ENCODE peak calls at places on chromosomes 6 and 20, in ten cellular contexts. T is GM12892, R is HL-60, B is prostate gland, N is transverse colon, X is suprapubic skin, A is HCT116, Z is endothelial cell of umbilical vein, K is K562, G is H1. W is an unnamed sample.

GRCh38 chr20:11901127-11901526 is 16.6 kb upstream of the BTBD3 start:
- DNase-seq in R (no peak), B (no peak), A (no peak), T (no peak), N (no peak), K (no peak), Z (no peak), X (no peak), G (no peak), W (no peak)

GRCh38 chr20:38278763-38279162 is 18.2 kb upstream of the KIAA1755 start:
- DNase-seq in G (no peak), A (no peak), R (no peak), B (no peak), N (no peak), X (no peak), K (no peak), T (no peak), Z (no peak), W (no peak)

GRCh38 chr6:107601406-107601805 is 111.5 kb downstream of the SOBP start:
- DNase-seq in R (no peak), X (no peak), A (no peak), N (no peak), B (no peak), T (no peak), G (no peak), K (no peak), Z (no peak), W (no peak)

GRCh38 chr20:49690899-49691620 is 22.6 kb downstream of the B4GALT5 start:
- DNase-seq in K (peak; percentile 57), G (no peak), T (no peak), Z (peak; percentile 89), X (no peak), R (no peak), A (peak; percentile 73), N (no peak), B (no peak), W (no peak)

GRCh38 chr6:23073851-23074250 is 504.5 kb downstream of the HDGFL1 start:
- DNase-seq in X (no peak), A (no peak), Z (no peak), G (no peak), K (no peak), B (no peak), T (no peak), N (no peak), R (no peak), W (no peak)

GRCh38 chr6:170052991-170053821 is 237.7 kb downstream of the DLL1 start:
- DNase-seq in Z (no peak), T (no peak), B (no peak), N (peak; percentile 5), X (peak; percentile 58), K (no peak), R (no peak), A (no peak), G (no peak), W (no peak)

GRCh38 chr20:5844063-5844681 is 94.0 kb downstream of the SHLD1 start:
- DNase-seq in N (no peak), X (no peak), A (peak; percentile 28), T (peak; percentile 40), K (peak; percentile 13), B (no peak), Z (no peak), R (no peak), G (no peak), W (peak; percentile 44)

GRCh38 chr6:129317931-129318820 is 391.8 kb downstream of the ARHGAP18 start:
- DNase-seq in G (no peak), X (no peak), B (no peak), T (no peak), K (no peak), N (no peak), A (no peak), Z (peak; percentile 16), R (no peak), W (no peak)

DNA sequence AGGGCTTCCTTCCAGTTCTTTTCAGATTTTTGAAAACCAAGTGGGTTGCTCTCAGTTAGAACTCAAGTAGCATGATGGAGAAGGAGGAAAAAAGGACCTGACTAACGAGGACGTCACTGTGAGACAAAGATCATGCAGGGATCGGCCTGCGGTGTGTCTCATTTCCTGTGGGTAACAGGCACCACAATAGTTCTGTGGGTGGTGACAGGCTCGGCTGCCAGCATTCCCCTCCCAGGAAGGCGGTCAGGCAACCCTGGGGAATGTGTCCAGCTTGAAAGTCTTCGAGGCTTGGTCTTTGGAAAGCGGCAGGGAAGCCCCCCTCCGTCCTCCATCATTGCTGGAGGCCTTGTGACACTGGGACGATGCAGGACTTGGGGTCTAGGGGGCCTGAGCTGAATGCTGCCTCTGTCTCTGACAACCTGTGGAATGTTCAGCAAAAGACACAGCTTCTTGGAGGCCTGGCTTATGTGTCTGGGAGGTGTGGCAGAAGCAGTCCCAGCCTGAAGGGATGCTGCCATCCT is 121.0 kb downstream of the BCAS1 start:
- DNase-seq in K (no peak), T (no peak), X (no peak), Z (peak; percentile 63), N (peak; percentile 69), R (no peak), G (peak; percentile 43), B (no peak), A (no peak), W (no peak)
- TF ChIP-seq POLR2AphosphoS5 in K (no peak), T (no peak), X (no peak), Z (peak; percentile 48), N (no peak), R (peak; percentile 27), G (no peak), B (no peak), A (no peak), W (no peak)

DNA sequence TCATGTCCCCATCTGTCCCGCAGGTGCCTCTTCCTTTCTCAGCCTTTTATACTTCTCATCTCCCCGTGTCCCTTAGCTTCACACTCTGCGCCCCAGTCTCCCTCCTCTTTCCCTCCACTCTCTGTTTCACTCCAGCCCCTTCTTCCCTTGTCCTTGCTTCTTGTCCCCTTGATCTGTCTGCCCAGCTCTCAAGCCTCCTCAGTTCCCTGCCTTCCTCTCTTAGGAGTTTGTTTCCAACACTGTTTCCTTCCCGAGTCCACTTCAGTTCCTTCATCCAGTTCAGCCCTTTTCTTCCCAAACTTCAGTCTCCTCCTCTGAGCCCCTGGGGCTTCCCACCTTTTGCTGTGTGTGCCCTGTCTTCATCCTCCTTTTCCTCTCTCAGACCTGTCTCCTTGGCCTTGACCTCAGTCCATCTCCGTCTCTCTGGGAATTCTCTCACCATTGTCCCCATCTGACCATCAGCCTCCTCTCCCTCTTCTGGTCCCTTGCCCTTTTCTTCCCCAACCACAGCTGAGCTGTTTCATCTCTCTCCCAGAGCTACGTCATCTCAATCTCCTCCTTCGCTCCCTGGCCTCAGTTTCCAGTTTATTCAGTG is 2.8 kb upstream of the DDR1 start:
- DNase-seq in Z (no peak), T (no peak), K (no peak), X (no peak), N (no peak), G (no peak), B (no peak), R (no peak), A (no peak), W (no peak)
- TF ChIP-seq POLR2AphosphoS5 in Z (no peak), T (no peak), K (no peak), X (no peak), N (no peak), G (no peak), B (no peak), R (no peak), A (no peak), W (no peak)

GRCh38 chr6:32935551-32936246 is 5.1 kb downstream of the HLA-DMB start:
- DNase-seq in B (no peak), K (no peak), N (no peak), R (no peak), X (no peak), G (no peak), Z (no peak), A (no peak), T (no peak), W (no peak)

GRCh38 chr6:32940656-32941411 is at the start of gene HLA-DMB:
- DNase-seq in N (peak; percentile 61), R (no peak), B (peak; percentile 73), A (peak; percentile 75), Z (peak; percentile 88), K (peak; percentile 33), T (peak; percentile 36), X (no peak), G (peak; percentile 62), W (peak; percentile 42)

GRCh38 chr6:32937230-32937633 is 3.6 kb downstream of the HLA-DMB start:
- DNase-seq in B (no peak), R (peak; percentile 82), K (no peak), X (no peak), Z (no peak), T (no peak), N (peak; percentile 24), G (no peak), A (no peak), W (no peak)

GRCh38 chr6:32936247-32937152 is 4.3 kb downstream of the HLA-DMB start:
- DNase-seq in B (no peak), Z (no peak), N (no peak), T (no peak), K (no peak), X (no peak), G (no peak), A (no peak), R (no peak), W (no peak)

GRCh38 chr6:32938494-32938893 is 2.3 kb downstream of the HLA-DMB start:
- DNase-seq in T (no peak), N (no peak), G (no peak), B (no peak), R (no peak), A (no peak), K (no peak), X (no peak), Z (no peak), W (no peak)
- TF ChIP-seq POLR2AphosphoS5 in T (no peak), N (no peak), G (no peak), B (no peak), R (no peak), A (no peak), K (no peak), X (no peak), Z (no peak), W (no peak)

GRCh38 chr20:41232971-41233926 is 84.3 kb downstream of the ZHX3 start:
- DNase-seq in A (no peak), T (no peak), K (no peak), G (no peak), R (peak; percentile 51), X (no peak), Z (peak; percentile 59), N (no peak), B (peak; percentile 31), W (no peak)

GRCh38 chr20:41231850-41232249 is 85.7 kb downstream of the ZHX3 start:
- DNase-seq in G (no peak), A (no peak), R (no peak), X (no peak), T (no peak), K (no peak), Z (no peak), N (no peak), B (no peak), W (no peak)

GRCh38 chr20:41229259-41229658 is 88.3 kb downstream of the ZHX3 start:
- DNase-seq in R (no peak), G (no peak), Z (no peak), X (no peak), A (no peak), N (no peak), T (no peak), K (no peak), B (no peak), W (no peak)

GRCh38 chr20:41230136-41230535 is 87.4 kb downstream of the ZHX3 start:
- DNase-seq in Z (no peak), T (no peak), N (no peak), K (no peak), A (no peak), B (no peak), X (no peak), R (no peak), G (no peak), W (no peak)

DNA sequence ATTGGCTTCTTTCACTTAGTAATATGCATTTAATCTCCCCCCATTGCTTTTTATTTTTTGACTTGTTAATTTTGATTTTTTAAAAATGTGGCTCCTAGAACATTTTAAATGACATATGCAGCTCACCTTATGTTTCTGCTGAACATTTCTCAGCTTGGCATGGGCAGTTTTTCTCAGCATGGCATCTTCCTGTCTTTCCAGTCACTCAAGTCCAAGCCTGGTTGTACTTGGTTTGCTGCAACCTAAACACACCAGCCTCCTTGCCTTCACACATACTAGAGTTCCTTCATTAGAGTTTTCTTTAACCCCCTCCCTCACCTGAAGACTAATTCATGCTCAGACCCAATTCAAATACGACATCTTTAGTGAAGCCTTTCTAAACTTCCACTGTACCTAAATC is 86.4 kb downstream of the ZHX3 start:
- DNase-seq in T (no peak), N (no peak), Z (no peak), K (no peak), G (no peak), A (no peak), R (no peak), B (no peak), X (no peak), W (no peak)
- TF ChIP-seq POLR2AphosphoS5 in T (no peak), N (no peak), Z (no peak), K (no peak), G (no peak), A (no peak), R (no peak), B (no peak), X (no peak), W (no peak)

W was measured in GM12891.